ENCODE peak calls at places on chromosome 7, in nine cellular contexts. G, K, T, I, F, J, E, H and Y are unnamed samples.

GRCh38 chr7:40151504-40151903 is 16.7 kb downstream of the SUGCT start:
- DNase-seq in G (no peak), K (no peak), T (no peak), I (no peak), F (no peak), J (no peak), E (no peak), H (no peak), Y (no peak)

GRCh38 chr7:87570178-87570577 is 30.5 kb downstream of the ABCB1 start:
- DNase-seq in G (no peak), K (no peak), T (no peak), I (no peak), F (no peak), J (peak), E (no peak), H (no peak), Y (no peak)

GRCh38 chr7:69067397-69067796 is 530.9 kb upstream of the AUTS2 start:
- DNase-seq in G (peak), K (no peak), T (no peak), I (no peak), F (peak), J (no peak), E (peak), H (peak), Y (no peak)

GRCh38 chr7:155533120-155533826 is 13.1 kb downstream of the CNPY1 start:
- DNase-seq in G (no peak), K (no peak), T (no peak), I (no peak), F (no peak), J (no peak), E (peak), H (peak), Y (no peak)

GRCh38 chr7:74130518-74130917 is 43.6 kb upstream of the EIF4H start:
- DNase-seq in G (no peak), K (no peak), T (no peak), I (no peak), F (no peak), J (no peak), E (no peak), H (no peak), Y (no peak)

GRCh38 chr7:50204576-50204975 is 99.9 kb upstream of the IKZF1 start:
- DNase-seq in G (no peak), K (no peak), T (no peak), I (no peak), F (no peak), J (no peak), E (no peak), H (no peak), Y (no peak)

GRCh38 chr7:27175626-27176342 is 1.7 kb upstream of the HOXA10 start:
- DNase-seq in G (no peak), K (no peak), T (no peak), I (peak), F (no peak), J (no peak), E (no peak), H (no peak), Y (no peak)

GRCh38 chr7:108525327-108525984 is 479 bp downstream of the PNPLA8 start:
- DNase-seq in G (no peak), K (no peak), T (no peak), I (peak), F (no peak), J (peak), E (peak), H (peak), Y (no peak)

GRCh38 chr7:137025469-137026175 is 157.2 kb downstream of the CHRM2 start:
- DNase-seq in G (no peak), K (no peak), T (no peak), I (no peak), F (no peak), J (peak), E (no peak), H (no peak), Y (no peak)

GRCh38 chr7:123191132-123191531 is 8.6 kb downstream of the SLC13A1 start:
- DNase-seq in G (peak), K (no peak), T (no peak), I (no peak), F (no peak), J (no peak), E (no peak), H (no peak), Y (no peak)

GRCh38 chr7:141838581-141838980 is 2.7 kb downstream of the PRSS37 start:
- DNase-seq in G (no peak), K (no peak), T (no peak), I (no peak), F (no peak), J (no peak), E (no peak), H (no peak), Y (no peak)

GRCh38 chr7:151896486-151896885 is 19.6 kb upstream of the PRKAG2 start:
- DNase-seq in G (no peak), K (no peak), T (no peak), I (no peak), F (no peak), J (no peak), E (no peak), H (no peak), Y (no peak)

GRCh38 chr7:116776610-116777289 is 85.6 kb upstream of the CAPZA2 start:
- DNase-seq in G (peak), K (no peak), T (no peak), I (no peak), F (no peak), J (no peak), E (no peak), H (no peak), Y (no peak)

GRCh38 chr7:139192014-139192706 is 38.9 kb upstream of the UBN2 start:
- DNase-seq in G (no peak), K (no peak), T (no peak), I (no peak), F (no peak), J (no peak), E (no peak), H (no peak), Y (no peak)

GRCh38 chr7:37683263-37684120 is at the start of gene GPR141:
- DNase-seq in G (no peak), K (no peak), T (no peak), I (peak), F (no peak), J (no peak), E (no peak), H (no peak), Y (no peak)

GRCh38 chr7:39666562-39666961 is 43.2 kb downstream of the RALA start:
- DNase-seq in G (no peak), K (no peak), T (no peak), I (no peak), F (no peak), J (no peak), E (no peak), H (peak), Y (no peak)

GRCh38 chr7:155942226-155942950 is 130.1 kb upstream of the SHH start:
- DNase-seq in G (no peak), K (no peak), T (no peak), I (no peak), F (no peak), J (no peak), E (no peak), H (no peak), Y (no peak)

GRCh38 chr7:64463636-64464375 is 99.1 kb downstream of the ZNF680 start:
- DNase-seq in G (peak), K (peak), T (peak), I (peak), F (peak), J (no peak), E (no peak), H (no peak), Y (no peak)

GRCh38 chr7:50227623-50228618 is 76.6 kb upstream of the IKZF1 start:
- DNase-seq in G (no peak), K (no peak), T (no peak), I (no peak), F (no peak), J (no peak), E (no peak), H (no peak), Y (no peak)

GRCh38 chr7:25846722-25847121 is 305.3 kb upstream of the NFE2L3 start:
- DNase-seq in G (peak), K (no peak), T (no peak), I (peak), F (no peak), J (peak), E (no peak), H (no peak), Y (no peak)

GRCh38 chr7:114086491-114086905 is 167.7 kb upstream of the PPP1R3A start:
- DNase-seq in G (peak), K (no peak), T (peak), I (peak), F (peak), J (no peak), E (peak), H (peak), Y (no peak)

GRCh38 chr7:110205899-110206298 is 885.0 kb upstream of the LRRN3 start:
- DNase-seq in G (no peak), K (no peak), T (no peak), I (no peak), F (no peak), J (no peak), E (no peak), H (no peak), Y (no peak)

GRCh38 chr7:123432601-123433000 is 101.8 kb downstream of the IQUB start:
- DNase-seq in G (no peak), K (no peak), T (no peak), I (no peak), F (no peak), J (no peak), E (no peak), H (no peak), Y (no peak)

GRCh38 chr7:13416544-13416943 is 572.9 kb downstream of the ETV1 start:
- DNase-seq in G (no peak), K (no peak), T (no peak), I (no peak), F (no peak), J (no peak), E (no peak), H (no peak), Y (no peak)

GRCh38 chr7:17523813-17524741 is 225.6 kb downstream of the AHR start:
- DNase-seq in G (peak), K (no peak), T (no peak), I (peak), F (peak), J (no peak), E (no peak), H (no peak), Y (no peak)

GRCh38 chr7:112019932-112020331 is 186.3 kb downstream of the DOCK4 start:
- DNase-seq in G (no peak), K (no peak), T (no peak), I (no peak), F (no peak), J (no peak), E (no peak), H (no peak), Y (no peak)

GRCh38 chr7:138919912-138920311 is 61.3 kb downstream of the KIAA1549 start:
- DNase-seq in G (no peak), K (no peak), T (no peak), I (no peak), F (no peak), J (no peak), E (no peak), H (no peak), Y (no peak)

DNA sequence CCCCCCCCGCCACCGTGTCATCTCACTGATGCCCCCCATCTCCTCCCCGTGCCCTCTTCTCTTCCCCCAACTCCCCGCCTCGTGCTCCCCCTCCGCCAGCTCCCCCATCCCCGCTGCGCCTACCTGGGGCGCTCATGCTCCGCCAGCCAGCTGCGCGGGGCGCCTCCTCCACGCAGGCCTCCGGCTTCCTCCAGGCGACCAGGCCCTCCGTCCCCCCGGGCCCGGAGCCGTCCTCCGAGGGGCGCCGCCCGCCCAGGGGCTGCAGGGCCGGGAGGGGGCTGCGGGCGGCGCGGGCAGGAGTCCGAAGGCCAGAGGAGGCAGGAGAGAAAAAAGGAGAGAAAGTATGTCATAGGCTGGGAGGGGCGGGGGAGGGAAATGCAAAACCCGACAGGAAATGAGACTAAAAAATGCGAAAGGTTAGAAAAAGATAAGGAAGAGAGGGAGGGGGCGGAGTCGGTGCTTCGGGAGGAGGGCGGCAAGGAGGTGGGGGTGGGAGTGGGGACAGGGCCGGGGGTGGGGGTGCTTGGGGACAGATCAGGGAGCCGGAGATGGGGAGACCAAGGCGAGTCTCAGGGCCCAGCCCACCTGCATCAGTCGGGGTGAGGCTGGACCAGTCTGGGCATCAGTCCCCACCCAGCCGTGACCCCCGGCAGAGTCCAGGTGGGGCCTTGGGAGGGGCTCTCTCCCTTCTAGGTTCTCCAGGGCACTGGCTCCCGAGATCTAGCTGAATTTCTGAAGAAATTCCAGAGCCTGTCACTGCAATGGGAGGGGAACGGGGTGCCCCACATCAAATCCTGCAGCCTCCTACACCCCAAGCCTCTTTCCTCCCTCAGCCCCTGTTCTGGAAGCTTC is at the start of gene CARD11:
- DNase-seq in G (no peak), K (no peak), T (peak), I (no peak), F (no peak), J (no peak), E (no peak), H (no peak), Y (peak)
- H3K4me3 ChIP-seq in G (peak), K (peak), T (peak), I (no peak), F (peak), J (peak), E (no peak), H (peak), Y (peak)

DNA sequence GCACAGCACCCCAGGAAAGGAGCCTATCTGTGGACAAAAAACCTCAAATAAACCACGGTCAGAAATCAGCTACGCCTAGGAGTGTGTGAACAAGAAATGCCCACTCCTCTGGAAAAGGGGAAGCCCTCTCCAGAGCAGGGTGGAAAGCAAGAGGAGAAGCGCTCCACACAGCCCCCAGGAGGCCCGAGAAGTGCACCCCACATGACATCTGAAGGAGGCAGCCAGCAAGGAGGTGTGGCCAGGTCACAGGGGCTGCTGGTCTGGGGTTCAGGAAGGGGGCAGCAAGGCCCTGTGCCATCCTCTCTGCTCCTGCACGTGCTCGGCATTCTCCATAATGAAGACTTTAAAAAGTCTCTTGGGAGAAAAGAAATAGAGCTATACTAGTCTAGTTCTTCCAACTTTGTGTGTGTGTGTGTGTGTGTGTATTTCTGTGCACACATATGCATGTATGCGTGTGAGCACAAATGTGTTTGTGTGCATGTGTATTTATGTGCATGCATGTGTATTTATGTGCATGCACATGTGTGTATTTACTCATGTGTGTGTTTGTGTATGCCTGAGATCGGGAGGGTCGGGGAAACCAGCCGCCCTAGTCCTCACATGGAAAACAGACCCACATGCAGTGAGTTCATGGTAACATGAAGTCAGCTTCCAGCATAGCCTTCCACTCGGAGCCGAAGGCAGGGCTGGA is 76.4 kb downstream of the TNS3 start:
- DNase-seq in G (no peak), K (no peak), T (no peak), I (peak), F (no peak), J (no peak), E (no peak), H (no peak), Y (no peak)
- H3K27ac ChIP-seq in G (no peak), K (no peak), T (no peak), I (no peak), F (no peak), J (no peak), E (no peak), H (no peak), Y (no peak)

GRCh38 chr7:7156663-7157062 is 25.7 kb upstream of the C1GALT1 start:
- DNase-seq in G (no peak), K (no peak), T (no peak), I (no peak), F (no peak), J (no peak), E (no peak), H (no peak), Y (peak)
- H3K4me3 ChIP-seq in G (no peak), K (no peak), T (peak), I (no peak), F (no peak), J (no peak), E (no peak), H (no peak), Y (peak)

GRCh38 chr7:29207469-29207868 is 12.9 kb downstream of the CHN2 start:
- DNase-seq in G (no peak), K (no peak), T (no peak), I (no peak), F (no peak), J (no peak), E (no peak), H (no peak), Y (no peak)
- H3K27ac ChIP-seq in G (no peak), K (no peak), T (no peak), I (no peak), F (no peak), J (no peak), E (no peak), H (no peak), Y (no peak)

DNA sequence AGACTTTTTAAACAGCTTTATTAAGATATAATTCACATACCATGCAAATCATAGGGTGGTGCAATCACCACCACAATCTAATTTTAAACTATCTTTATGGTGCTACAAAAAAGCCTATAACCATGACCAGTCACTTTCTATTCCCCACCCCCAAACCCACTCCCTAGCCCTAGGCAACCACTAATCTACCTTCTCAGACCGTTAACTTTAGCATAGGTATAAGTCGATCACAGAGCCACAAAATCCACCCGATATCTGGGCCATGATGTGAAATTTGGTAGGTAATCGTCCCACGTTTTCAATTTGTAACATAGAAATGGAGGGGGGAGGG is 513 bp upstream of the POM121 start:
- DNase-seq in G (no peak), K (no peak), T (no peak), I (no peak), F (no peak), J (no peak), E (no peak), H (no peak), Y (no peak)
- H3K4me3 ChIP-seq in G (peak), K (peak), T (peak), I (peak), F (peak), J (peak), E (peak), H (peak), Y (peak)

GRCh38 chr7:101273126-101273525 is 28.2 kb upstream of the FIS1 start:
- DNase-seq in G (no peak), K (no peak), T (no peak), I (no peak), F (no peak), J (no peak), E (no peak), H (peak), Y (no peak)

GRCh38 chr7:101278461-101279292 is 33.8 kb upstream of the FIS1 start:
- DNase-seq in G (no peak), K (no peak), T (no peak), I (no peak), F (no peak), J (no peak), E (no peak), H (no peak), Y (no peak)

DNA sequence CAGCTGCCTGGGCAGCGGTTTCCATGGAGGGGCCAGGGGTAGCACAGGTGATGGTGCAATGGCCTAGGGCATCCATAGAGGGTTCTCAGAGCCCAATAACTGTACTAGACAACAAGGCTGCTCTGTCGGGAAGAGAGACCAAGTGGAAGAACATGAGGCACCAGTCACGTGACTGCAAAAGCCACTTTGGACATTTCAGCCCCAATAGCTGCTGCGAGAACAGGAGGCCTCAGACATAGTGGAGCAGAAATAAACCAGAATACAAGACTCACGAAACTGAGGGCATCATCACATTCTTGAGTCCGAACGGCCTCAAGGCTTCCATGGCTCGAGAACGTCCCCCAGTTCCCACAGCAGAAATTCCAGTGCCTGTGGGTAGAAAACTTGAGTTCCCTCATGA is 32.3 kb upstream of the FIS1 start:
- DNase-seq in G (no peak), K (no peak), T (no peak), I (no peak), F (no peak), J (no peak), E (no peak), H (no peak), Y (no peak)
- H3K27ac ChIP-seq in G (no peak), K (no peak), T (no peak), I (no peak), F (no peak), J (no peak), E (no peak), H (no peak), Y (no peak)

GRCh38 chr7:157612664-157613561 is 276.1 kb downstream of the DNAJB6 start:
- DNase-seq in G (peak), K (no peak), T (peak), I (peak), F (no peak), J (no peak), E (no peak), H (peak), Y (peak)
- H3K4me3 ChIP-seq in G (peak), K (peak), T (peak), I (peak), F (peak), J (no peak), E (no peak), H (no peak), Y (peak)

DNA sequence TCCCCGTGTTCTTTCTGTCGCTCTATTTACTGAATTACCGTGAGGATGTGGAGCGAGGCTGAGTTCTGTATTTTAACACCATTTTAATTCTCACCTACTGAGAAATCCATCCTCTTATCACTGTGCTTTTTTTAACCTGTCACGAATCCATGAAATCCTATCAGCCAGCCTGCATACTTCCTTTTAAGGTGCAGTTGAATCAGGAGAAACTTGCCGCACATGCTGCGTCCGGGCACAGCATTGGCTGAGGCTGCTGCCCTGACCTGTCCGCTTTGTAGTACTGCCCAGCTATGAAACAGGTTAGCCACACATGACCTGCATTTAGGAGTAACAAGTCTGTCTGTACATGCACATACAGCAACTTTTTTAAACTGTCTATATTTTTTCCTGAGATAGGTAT is 82.5 kb downstream of the EGFR start:
- DNase-seq in G (no peak), K (no peak), T (no peak), I (peak), F (no peak), J (no peak), E (no peak), H (no peak), Y (no peak)
- H3K27ac ChIP-seq in G (no peak), K (peak), T (no peak), I (peak), F (peak), J (no peak), E (no peak), H (no peak), Y (no peak)

GRCh38 chr7:84490661-84491060 is 296.1 kb upstream of the SEMA3A start:
- DNase-seq in G (no peak), K (no peak), T (no peak), I (no peak), F (no peak), J (no peak), E (no peak), H (no peak), Y (no peak)
- H3K4me3 ChIP-seq in G (no peak), K (no peak), T (no peak), I (no peak), F (no peak), J (no peak), E (no peak), H (no peak), Y (no peak)

GRCh38 chr7:91894781-91895480 is 14.4 kb upstream of the MTERF1 start:
- DNase-seq in G (no peak), K (no peak), T (no peak), I (no peak), F (no peak), J (no peak), E (peak), H (no peak), Y (no peak)

GRCh38 chr7:91892821-91893340 is 12.4 kb upstream of the MTERF1 start:
- DNase-seq in G (no peak), K (no peak), T (no peak), I (no peak), F (no peak), J (no peak), E (no peak), H (peak), Y (no peak)

GRCh38 chr7:91892099-91892788 is 11.7 kb upstream of the MTERF1 start:
- DNase-seq in G (no peak), K (no peak), T (no peak), I (no peak), F (no peak), J (no peak), E (no peak), H (peak), Y (no peak)
- H3K27ac ChIP-seq in G (no peak), K (no peak), T (no peak), I (no peak), F (no peak), J (no peak), E (no peak), H (peak), Y (no peak)